ENCODE peak calls at places on chromosomes 13 and 19, in ten cellular contexts. L, Y, H, Z, B, S, N, I, T and U are unnamed samples.

GRCh38 chr19:55340144-55340783 is 588 bp downstream of the KMT5C start:
- DNase-seq in L (no peak), Y (no peak), H (no peak), Z (no peak), B (no peak), S (peak), N (no peak), I (peak), T (no peak), U (no peak)

GRCh38 chr19:41226053-41226873 is 7.2 kb downstream of the AXL start:
- DNase-seq in L (no peak), Y (no peak), H (peak), Z (no peak), B (peak), S (peak), N (peak), I (peak), T (peak), U (no peak)

GRCh38 chr19:38213911-38214625 is 10.0 kb downstream of the DPF1 start:
- DNase-seq in L (peak), Y (no peak), H (peak), Z (peak), B (no peak), S (no peak), N (no peak), I (no peak), T (no peak), U (peak)

GRCh38 chr19:48354332-48354992 is 9.3 kb downstream of the TMEM143 start:
- DNase-seq in L (no peak), Y (peak), H (peak), Z (no peak), B (no peak), S (no peak), N (no peak), I (peak), T (no peak), U (no peak)

GRCh38 chr13:37869756-37870488 is at the start of gene TRPC4:
- DNase-seq in L (peak), Y (no peak), H (peak), Z (peak), B (peak), S (peak), N (peak), I (peak), T (no peak), U (peak)

GRCh38 chr13:23963184-23963931 is 66.1 kb upstream of the C1QTNF9B start:
- DNase-seq in L (no peak), Y (no peak), H (no peak), Z (no peak), B (no peak), S (no peak), N (no peak), I (no peak), T (no peak), U (no peak)

GRCh38 chr13:30257433-30258099 is 49.8 kb downstream of the KATNAL1 start:
- DNase-seq in L (no peak), Y (no peak), H (peak), Z (peak), B (no peak), S (no peak), N (no peak), I (no peak), T (no peak), U (no peak)

GRCh38 chr19:55460670-55461258 is 678 bp downstream of the ISOC2 start:
- DNase-seq in L (no peak), Y (no peak), H (peak), Z (no peak), B (peak), S (peak), N (peak), I (peak), T (peak), U (no peak)

GRCh38 chr13:111664060-111664459 is 343.6 kb downstream of the TEX29 start:
- DNase-seq in L (peak), Y (no peak), H (no peak), Z (no peak), B (no peak), S (no peak), N (no peak), I (no peak), T (no peak), U (no peak)

GRCh38 chr13:75739244-75739868 is 103.2 kb downstream of the LMO7 start:
- DNase-seq in L (no peak), Y (no peak), H (no peak), Z (no peak), B (no peak), S (no peak), N (peak), I (no peak), T (no peak), U (no peak)

GRCh38 chr19:44644391-44645016 is 794 bp downstream of the PVR start:
- DNase-seq in L (no peak), Y (no peak), H (peak), Z (no peak), B (peak), S (peak), N (peak), I (peak), T (no peak), U (no peak)

GRCh38 chr19:49479975-49480628 is 6.1 kb downstream of the FLT3LG start:
- DNase-seq in L (no peak), Y (no peak), H (no peak), Z (no peak), B (no peak), S (no peak), N (no peak), I (no peak), T (no peak), U (no peak)

GRCh38 chr19:7214329-7215089 is 79.7 kb downstream of the INSR start:
- DNase-seq in L (no peak), Y (no peak), H (no peak), Z (no peak), B (no peak), S (no peak), N (no peak), I (peak), T (no peak), U (no peak)

GRCh38 chr13:76297331-76297730 is 588.9 kb downstream of the KCTD12 start:
- DNase-seq in L (no peak), Y (no peak), H (no peak), Z (no peak), B (no peak), S (no peak), N (no peak), I (no peak), T (no peak), U (no peak)

GRCh38 chr19:18119243-18120105 is 21.9 kb downstream of the MAST3 start:
- DNase-seq in L (peak), Y (no peak), H (no peak), Z (no peak), B (no peak), S (peak), N (no peak), I (no peak), T (no peak), U (no peak)

GRCh38 chr13:97653741-97654140 is 219.8 kb downstream of the RAP2A start:
- DNase-seq in L (no peak), Y (no peak), H (no peak), Z (no peak), B (no peak), S (no peak), N (no peak), I (no peak), T (no peak), U (no peak)

GRCh38 chr19:27774337-27774736 is 1438.6 kb downstream of the UQCRFS1 start:
- DNase-seq in L (no peak), Y (no peak), H (no peak), Z (no peak), B (no peak), S (no peak), N (no peak), I (peak), T (no peak), U (no peak)
- TF ChIP-seq CTCF in L (no peak), Y (peak), H (peak), Z (peak), B (peak), S (no peak), N (peak), I (peak), T (no peak), U (peak)

GRCh38 chr19:13152854-13153626 is 2.8 kb downstream of the IER2 start:
- DNase-seq in L (peak), Y (no peak), H (peak), Z (no peak), B (peak), S (peak), N (peak), I (peak), T (peak), U (peak)
- TF ChIP-seq CTCF in L (no peak), Y (no peak), H (no peak), Z (no peak), B (no peak), S (peak), N (peak), I (peak), T (no peak), U (peak)

DNA sequence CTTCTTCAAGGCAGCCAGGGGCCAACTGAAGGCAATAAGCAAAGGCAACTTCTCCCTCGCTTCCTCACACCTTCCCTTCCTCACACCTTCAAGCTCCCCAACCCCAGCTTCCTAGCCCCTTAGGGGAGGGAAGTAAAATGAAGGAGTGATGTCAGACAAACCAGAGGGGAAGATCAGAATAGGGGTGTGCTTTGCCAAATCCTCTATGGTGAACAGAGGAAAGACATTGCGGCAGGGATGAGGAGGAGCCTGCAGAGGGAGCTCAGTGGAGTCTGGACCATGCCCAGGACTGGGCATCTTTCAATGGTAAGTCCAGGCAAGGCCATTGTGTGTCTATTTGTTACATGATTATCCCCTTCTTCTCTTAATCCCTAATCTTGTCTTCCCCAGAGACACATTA is 164.0 kb downstream of the TSHZ3 start:
- DNase-seq in L (no peak), Y (no peak), H (no peak), Z (no peak), B (no peak), S (no peak), N (no peak), I (no peak), T (no peak), U (no peak)
- TF ChIP-seq CTCF in L (no peak), Y (peak), H (peak), Z (no peak), B (no peak), S (no peak), N (peak), I (no peak), T (no peak), U (no peak)

GRCh38 chr19:35225951-35226350 is 2.6 kb downstream of the FAM187B start:
- DNase-seq in L (no peak), Y (no peak), H (no peak), Z (no peak), B (no peak), S (no peak), N (no peak), I (no peak), T (no peak), U (no peak)

GRCh38 chr19:35223856-35224505 is 4.6 kb downstream of the FAM187B start:
- DNase-seq in L (no peak), Y (no peak), H (no peak), Z (no peak), B (no peak), S (no peak), N (no peak), I (no peak), T (no peak), U (peak)

GRCh38 chr19:35226748-35227147 is 1.8 kb downstream of the FAM187B start:
- DNase-seq in L (no peak), Y (no peak), H (no peak), Z (no peak), B (no peak), S (no peak), N (no peak), I (no peak), T (no peak), U (no peak)

GRCh38 chr19:35223084-35223790 is 5.3 kb downstream of the FAM187B start:
- DNase-seq in L (no peak), Y (no peak), H (no peak), Z (no peak), B (no peak), S (no peak), N (no peak), I (no peak), T (no peak), U (no peak)

DNA sequence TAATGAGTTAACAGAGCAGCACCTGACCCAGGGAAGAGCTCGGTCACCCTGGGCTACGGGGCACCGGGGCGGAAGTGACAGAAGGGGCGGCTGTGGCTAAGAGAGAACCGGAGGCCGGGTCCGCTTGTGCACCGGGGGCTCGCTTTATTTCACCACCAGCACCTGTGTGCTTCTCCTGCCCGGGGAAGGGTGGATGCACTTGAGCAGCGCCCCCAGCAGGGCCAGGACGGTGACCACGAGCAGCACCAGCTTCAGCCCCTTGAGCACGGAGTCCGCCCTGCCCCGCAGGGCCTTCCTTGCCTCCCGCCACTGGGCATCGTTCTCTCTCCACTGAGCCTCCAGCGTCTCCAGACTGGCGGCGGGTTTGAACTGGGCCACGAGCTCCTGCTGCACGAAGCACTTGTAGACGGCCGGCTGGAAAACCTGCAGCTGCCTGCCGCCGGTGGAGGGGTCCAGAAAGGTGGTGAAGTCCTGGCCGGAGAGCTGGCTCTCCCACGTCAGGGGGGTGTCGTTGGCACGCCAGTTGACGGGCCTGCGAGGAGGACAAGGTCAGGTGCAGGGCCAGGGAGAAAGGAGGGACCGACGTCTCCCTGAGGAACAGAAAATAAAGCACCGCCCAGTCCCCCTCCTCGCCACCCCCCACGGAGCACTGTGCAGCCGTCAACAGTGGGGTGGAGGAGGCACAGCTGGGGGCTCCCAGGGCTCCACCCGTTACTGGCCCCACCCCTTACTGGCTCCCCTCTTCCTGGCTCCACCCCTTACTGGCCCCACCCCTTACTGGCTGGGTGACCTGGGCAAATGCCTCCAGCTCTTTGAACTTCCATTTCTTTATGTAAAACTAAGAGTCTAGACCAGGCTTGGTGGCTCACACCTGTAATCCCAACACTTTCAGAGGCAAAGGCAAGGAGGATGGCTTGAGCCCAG is 3.6 kb downstream of the FAM187B start:
- DNase-seq in L (no peak), Y (no peak), H (no peak), Z (no peak), B (no peak), S (peak), N (no peak), I (no peak), T (no peak), U (no peak)
- TF ChIP-seq CTCF in L (no peak), Y (no peak), H (no peak), Z (no peak), B (no peak), S (no peak), N (no peak), I (no peak), T (no peak), U (no peak)

GRCh38 chr19:53909471-53910169 is 542 bp downstream of the CACNG7 start:
- DNase-seq in L (no peak), Y (no peak), H (no peak), Z (no peak), B (no peak), S (no peak), N (no peak), I (no peak), T (no peak), U (no peak)

GRCh38 chr19:53916004-53916403 is 6.9 kb downstream of the CACNG7 start:
- DNase-seq in L (no peak), Y (no peak), H (no peak), Z (no peak), B (no peak), S (no peak), N (no peak), I (no peak), T (no peak), U (no peak)

GRCh38 chr19:53915000-53915399 is 5.9 kb downstream of the CACNG7 start:
- DNase-seq in L (no peak), Y (no peak), H (no peak), Z (no peak), B (no peak), S (no peak), N (no peak), I (no peak), T (no peak), U (no peak)

GRCh38 chr19:53910170-53910518 is 1.1 kb downstream of the CACNG7 start:
- DNase-seq in L (no peak), Y (no peak), H (no peak), Z (no peak), B (no peak), S (no peak), N (no peak), I (no peak), T (no peak), U (no peak)

GRCh38 chr19:53912653-53913052 is 3.6 kb downstream of the CACNG7 start:
- DNase-seq in L (no peak), Y (no peak), H (no peak), Z (no peak), B (peak), S (no peak), N (no peak), I (no peak), T (no peak), U (no peak)
- TF ChIP-seq CTCF in L (peak), Y (peak), H (peak), Z (no peak), B (peak), S (no peak), N (no peak), I (no peak), T (no peak), U (peak)